ENCODE peak calls at places on chromosomes 13 and 19, in five cellular contexts. O is RWPE2; L is colonic mucosa; H is CD8-positive, alpha-beta T cell; U is T-helper 17 cell. G is an unnamed sample. For H3K9me3, the result is how much of the 10 kb centered on the place peaks cover.

GRCh38 chr19:13797058-13797440 is 1.8 kb downstream of the ZSWIM4 start:
- DNase-seq in O (no peak), L (no peak), H (no peak), U (no peak), G (no peak)

GRCh38 chr19:49746206-49746958 is 16.7 kb downstream of the TSKS start:
- DNase-seq in O (peak), L (peak), H (peak), U (peak), G (no peak)

GRCh38 chr13:45105895-45106294 is 14.4 kb upstream of the GTF2F2 start:
- DNase-seq in O (no peak), L (no peak), H (no peak), U (no peak), G (no peak)

GRCh38 chr13:86185636-86186035 is 386.4 kb upstream of the SLITRK6 start:
- DNase-seq in O (no peak), L (no peak), H (no peak), U (no peak), G (no peak)

GRCh38 chr19:35582760-35583159 is 3.2 kb upstream of the PMIS2 start:
- DNase-seq in O (no peak), L (no peak), H (no peak), U (no peak), G (no peak)

GRCh38 chr19:46654621-46655152 is 6.3 kb downstream of the DACT3 start:
- DNase-seq in O (no peak), L (no peak), H (no peak), U (no peak), G (peak)

GRCh38 chr19:14450168-14450874 is 17.2 kb downstream of the PKN1 start:
- DNase-seq in O (peak), L (peak), H (peak), U (peak), G (no peak)

GRCh38 chr13:36251528-36251927 is 37.2 kb upstream of the SOHLH2 start:
- DNase-seq in O (no peak), L (no peak), H (no peak), U (no peak), G (no peak)

GRCh38 chr13:113756441-113757097 is 2.5 kb upstream of the TMEM255B start:
- DNase-seq in O (no peak), L (no peak), H (no peak), U (no peak), G (no peak)

GRCh38 chr13:77537302-77537919 is 1.9 kb downstream of the SCEL start:
- DNase-seq in O (no peak), L (no peak), H (no peak), U (no peak), G (no peak)

DNA sequence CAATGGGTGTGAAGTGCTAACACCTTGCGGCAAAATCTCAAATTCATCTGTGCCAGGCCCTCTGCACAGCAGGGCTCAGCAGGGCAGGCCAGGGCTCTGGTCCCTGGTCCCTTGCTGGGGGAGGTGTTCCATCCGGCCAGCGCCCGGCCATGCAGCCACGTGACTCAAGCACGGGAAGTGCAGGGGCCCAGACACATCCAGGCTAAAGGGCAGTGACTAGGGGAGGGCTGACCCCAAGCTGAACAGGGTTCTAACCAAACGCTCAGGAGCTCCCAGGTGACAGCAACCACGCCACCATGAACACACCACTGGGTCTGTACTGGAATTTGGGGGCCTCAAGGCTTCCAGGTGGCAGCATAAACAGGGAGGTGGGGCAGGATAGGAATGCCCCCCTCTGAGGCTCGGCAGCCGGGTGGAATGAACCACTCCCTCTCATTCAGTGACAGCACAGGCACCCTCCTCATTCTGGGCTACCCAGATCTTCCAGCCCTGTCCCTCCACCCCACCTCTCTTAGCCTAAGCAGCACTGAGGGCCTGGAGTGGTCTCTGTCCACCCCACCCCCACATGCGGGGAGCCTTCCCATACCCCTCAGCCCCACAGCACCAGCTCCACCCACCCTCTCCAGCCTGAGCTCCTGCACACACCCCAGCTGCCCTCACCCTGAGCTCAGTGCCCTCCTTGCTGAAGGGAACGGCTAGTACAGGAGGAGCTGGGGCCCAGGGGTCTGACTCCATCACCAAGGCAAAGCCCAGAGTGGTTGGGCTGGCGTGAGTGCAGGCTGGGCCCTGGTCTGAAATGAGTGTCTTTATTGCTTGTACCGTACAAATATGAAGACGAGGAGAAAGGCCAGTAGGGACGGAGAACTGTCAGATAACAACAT is 5.3 kb upstream of the CCNP start:
- DNase-seq in O (peak), L (no peak), H (no peak), U (no peak), G (no peak)
- H3K9me3 ChIP-seq in O (under half), L (under half), H (under half), U (under half), G (under half)

GRCh38 chr19:29667390-29667783 is 2.1 kb downstream of the PLEKHF1 start:
- DNase-seq in O (no peak), L (no peak), H (no peak), U (no peak), G (no peak)

GRCh38 chr19:29664753-29665214 is 477 bp upstream of the PLEKHF1 start:
- DNase-seq in O (no peak), L (no peak), H (no peak), U (no peak), G (no peak)

GRCh38 chr19:29665215-29665825 is at the start of gene PLEKHF1:
- DNase-seq in O (peak), L (peak), H (peak), U (peak), G (peak)

GRCh38 chr19:29666634-29667389 is 1.6 kb downstream of the PLEKHF1 start:
- DNase-seq in O (no peak), L (peak), H (no peak), U (no peak), G (peak)

DNA sequence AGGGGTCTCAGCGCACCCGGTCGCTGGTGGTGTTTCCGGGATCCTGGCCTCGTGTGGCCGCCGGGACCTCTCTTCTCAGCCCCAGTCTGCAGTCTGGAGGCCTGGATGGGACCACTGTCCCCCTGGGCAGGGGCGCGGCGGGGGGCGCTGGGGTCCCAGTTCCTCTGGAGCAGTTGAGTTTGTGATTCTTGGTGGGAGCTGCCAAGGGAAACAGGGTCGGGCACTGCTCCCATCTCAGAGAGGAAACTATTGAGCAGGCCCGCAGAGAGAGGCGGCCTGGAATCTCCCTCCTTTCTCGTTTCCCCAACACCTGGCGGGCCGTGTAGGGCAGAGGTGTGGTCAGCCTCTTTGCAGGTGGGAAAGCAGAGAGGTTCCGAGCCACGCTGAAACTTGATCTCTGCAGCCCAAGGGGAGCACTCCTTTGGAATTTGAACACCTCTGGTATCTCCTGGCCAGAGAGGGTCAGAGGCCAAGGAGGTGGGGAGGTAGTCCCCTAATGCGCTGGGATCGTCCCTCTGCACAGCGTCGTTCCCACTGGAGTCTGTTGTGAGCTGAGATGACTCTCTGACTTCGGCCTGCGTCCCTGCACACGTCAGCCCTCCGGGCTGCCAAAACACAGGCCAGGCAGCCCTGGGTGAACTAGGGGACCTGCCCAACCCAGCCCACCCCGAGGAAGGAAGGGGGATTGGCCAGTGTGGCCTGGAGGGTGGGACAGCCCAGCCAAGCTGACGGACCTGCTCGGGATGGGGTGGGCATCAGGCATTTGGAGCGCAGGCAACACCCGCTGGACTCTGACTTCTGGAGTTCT is 769 bp downstream of the PLEKHF1 start:
- DNase-seq in O (no peak), L (peak), H (no peak), U (no peak), G (peak)
- H3K9me3 ChIP-seq in O (under half), L (under half), H (under half), U (under half), G (under half)

GRCh38 chr19:11721681-11722080 is 17.1 kb downstream of the ZNF823 start:
- DNase-seq in O (no peak), L (no peak), H (no peak), U (no peak), G (no peak)

DNA sequence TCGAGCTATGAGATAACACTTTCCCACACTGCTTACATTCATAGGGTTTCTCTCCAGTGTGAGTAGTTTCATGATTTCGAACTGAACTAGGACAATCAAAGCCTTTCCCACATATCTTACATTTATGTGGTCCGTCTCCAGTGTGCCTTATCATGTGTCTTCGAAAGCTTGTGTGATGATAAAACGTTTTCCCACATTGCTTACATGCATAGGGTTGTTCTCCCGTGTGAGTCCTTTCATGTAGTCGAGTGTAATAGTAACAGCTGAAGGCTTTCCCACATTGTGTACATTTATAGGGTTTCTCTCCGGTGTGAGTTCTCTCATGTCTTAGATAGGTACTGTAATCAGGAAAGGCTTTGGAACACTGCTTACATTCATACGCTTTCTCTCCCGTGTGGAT is 16.3 kb downstream of the ZNF823 start:
- DNase-seq in O (no peak), L (no peak), H (no peak), U (no peak), G (no peak)
- H3K9me3 ChIP-seq in O (under half), L (under half), H (under half), U (under half), G (under half)

GRCh38 chr19:56670401-56670960 is 1.1 kb downstream of the ZNF835 start:
- DNase-seq in O (no peak), L (no peak), H (no peak), U (no peak), G (no peak)

GRCh38 chr19:56667311-56667870 is 4.2 kb downstream of the ZNF835 start:
- DNase-seq in O (no peak), L (no peak), H (no peak), U (no peak), G (no peak)

GRCh38 chr19:56668676-56669075 is 2.9 kb downstream of the ZNF835 start:
- DNase-seq in O (no peak), L (no peak), H (no peak), U (no peak), G (no peak)

GRCh38 chr19:56670961-56671612 is 470 bp downstream of the ZNF835 start:
- DNase-seq in O (no peak), L (no peak), H (no peak), U (no peak), G (peak)

DNA sequence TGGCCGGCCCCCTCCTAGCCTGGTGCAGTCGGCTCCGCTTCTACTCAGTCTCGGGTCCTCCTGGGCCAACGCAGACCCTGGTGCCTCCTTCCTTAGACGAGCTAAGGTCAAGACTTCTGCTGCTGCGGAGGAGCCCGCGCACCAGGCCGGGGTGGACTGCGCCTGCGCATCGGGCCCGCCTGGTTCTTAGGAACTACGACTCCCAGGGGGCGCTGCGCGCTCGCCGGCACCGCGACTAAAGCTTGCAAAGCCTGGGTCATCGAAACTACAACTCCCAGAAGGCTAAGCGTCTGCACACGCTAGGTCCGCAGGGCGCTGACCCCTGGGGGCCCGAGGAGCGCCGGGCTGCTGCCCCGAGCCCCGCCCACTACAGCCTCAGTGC is at the start of gene ZNF835:
- DNase-seq in O (no peak), L (peak), H (peak), U (peak), G (peak)
- H3K9me3 ChIP-seq in O (under half), L (under half), H (under half), U (under half), G (under half)

GRCh38 chr19:36635342-36635741 is 30.2 kb downstream of the ZNF382 start:
- DNase-seq in O (no peak), L (no peak), H (no peak), U (no peak), G (no peak)

DNA sequence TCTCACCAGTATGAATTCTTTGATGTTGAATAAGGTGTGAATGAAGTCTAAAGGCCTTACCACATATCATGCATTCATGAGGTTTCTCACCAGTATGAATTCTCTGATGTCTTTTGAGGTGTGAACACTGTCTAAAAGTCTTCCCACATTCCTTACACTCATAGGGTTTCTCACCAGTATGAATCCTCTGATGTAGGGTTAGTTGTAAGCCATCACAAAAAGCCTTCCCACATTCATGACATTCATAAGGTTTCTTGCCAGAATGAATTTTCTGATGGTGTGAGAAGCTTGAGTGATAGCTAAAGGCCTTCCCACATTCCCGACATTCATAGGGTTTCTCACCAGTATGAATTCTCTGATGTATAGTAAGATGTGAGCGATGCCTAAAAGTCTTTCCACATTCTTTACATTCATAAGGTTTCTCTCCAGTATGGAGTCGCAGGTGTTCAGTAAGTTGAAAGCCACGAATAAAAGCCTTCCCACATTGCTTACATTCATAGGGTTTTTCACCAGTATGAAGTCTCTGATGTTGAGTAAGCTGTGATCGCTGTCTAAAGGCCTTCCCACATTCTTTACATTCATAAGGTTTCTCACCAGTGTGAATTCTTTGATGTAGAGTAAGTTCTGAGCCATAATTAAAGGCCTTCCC is 27.7 kb downstream of the ZNF461 start:
- DNase-seq in O (no peak), L (no peak), H (no peak), U (no peak), G (no peak)
- H3K9me3 ChIP-seq in O (under half), L (under half), H (half or more), U (under half), G (half or more)

G was measured in neuronal stem cell.